ENCODE peak calls at places on chromosomes 6 and 20, in seven cellular contexts. H, B, A, P, S, O and T are unnamed samples.

GRCh38 chr6:129866256-129866655 is 5.1 kb upstream of the TMEM244 start:
- DNase-seq in H (no peak), B (no peak), O (no peak), A (no peak), P (no peak), S (no peak), T (no peak)

GRCh38 chr6:308768-309167 is 16.5 kb downstream of the DUSP22 start:
- DNase-seq in H (no peak), B (no peak), S (no peak), O (no peak), P (no peak), A (no peak), T (no peak)

GRCh38 chr20:20552076-20552475 is 160.4 kb downstream of the RALGAPA2 start:
- DNase-seq in A (no peak), S (no peak), P (no peak), H (no peak), O (no peak), B (no peak), T (no peak)

GRCh38 chr20:48605364-48606116 is 222.3 kb downstream of the PREX1 start:
- DNase-seq in S (no peak), P (no peak), O (no peak), A (no peak), H (no peak), B (no peak), T (no peak)

GRCh38 chr6:56677559-56677958 is 34.9 kb upstream of the DST start:
- DNase-seq in S (no peak), B (no peak), H (no peak), A (no peak), P (no peak), O (no peak), T (peak; percentile 65)

GRCh38 chr6:35392773-35393672 is 50.7 kb downstream of the PPARD start:
- DNase-seq in A (no peak), B (no peak), O (no peak), H (no peak), S (no peak), P (no peak), T (peak; percentile 62)

GRCh38 chr6:69867075-69867911 is 937 bp downstream of the COL19A1 start:
- DNase-seq in H (peak; percentile 76), O (no peak), A (peak; percentile 53), P (peak; percentile 66), B (peak; percentile 7), S (peak; percentile 71), T (peak; percentile 24)

GRCh38 chr6:10478187-10479040 is 42.7 kb upstream of the GCNT2 start:
- DNase-seq in H (peak; percentile 53), P (no peak), S (no peak), A (peak; percentile 58), B (peak; percentile 18), O (peak; percentile 2), T (peak; percentile 60)

GRCh38 chr20:58991720-58992119 is 10.7 kb downstream of the NELFCD start:
- DNase-seq in H (no peak), B (no peak), P (no peak), O (no peak), S (no peak), A (no peak), T (no peak)

GRCh38 chr6:85468326-85468725 is 18.4 kb downstream of the NT5E start:
- DNase-seq in A (no peak), P (no peak), S (no peak), H (no peak), B (no peak), O (no peak), T (peak; percentile 72)

GRCh38 chr6:96420294-96420693 is 101.3 kb upstream of the UFL1 start:
- DNase-seq in P (no peak), S (no peak), A (no peak), O (no peak), B (no peak), H (no peak), T (no peak)

GRCh38 chr20:35207950-35208611 is 18.4 kb upstream of the MMP24 start:
- DNase-seq in B (peak; percentile 77), S (peak; percentile 66), H (peak; percentile 54), A (peak; percentile 72), O (peak; percentile 61), P (peak; percentile 82), T (peak; percentile 81)

GRCh38 chr20:63370623-63371176 is 9.6 kb upstream of the CHRNA4 start:
- DNase-seq in H (no peak), O (no peak), B (no peak), A (peak; percentile 15), P (no peak), S (no peak), T (no peak)

GRCh38 chr6:3719462-3720308 is 31.8 kb downstream of the PXDC1 start:
- DNase-seq in P (no peak), O (no peak), B (no peak), A (no peak), H (no peak), S (no peak), T (no peak)

GRCh38 chr20:47318596-47319516 is 37.6 kb downstream of the ZMYND8 start:
- DNase-seq in H (no peak), P (peak; percentile 8), O (no peak), A (peak; percentile 74), B (peak; percentile 55), S (peak; percentile 76), T (peak; percentile 70)

GRCh38 chr6:140854363-140854762 is 1278.4 kb upstream of the GJE1 start:
- DNase-seq in S (no peak), O (no peak), A (no peak), H (no peak), B (no peak), P (no peak), T (no peak)

GRCh38 chr6:13579911-13580310 is 5.5 kb downstream of the SIRT5 start:
- DNase-seq in H (no peak), P (no peak), A (no peak), B (no peak), S (no peak), O (no peak), T (no peak)

GRCh38 chr6:82842721-82843120 is 222.9 kb downstream of the UBE3D start:
- DNase-seq in O (peak; percentile 23), H (no peak), A (no peak), B (peak; percentile 88), P (no peak), S (no peak), T (no peak)